ENCODE peak calls at places on chromosomes 6 and 20, in eight cellular contexts. U is ovary; W is left cardiac atrium; M is AG10803; L is activated CD4-positive, CD25-positive, alpha-beta regulatory T cell treated with anti-CD3 and anti-CD28 coated beads, Interleukin-2, amount 50 U/mL, for 72 hours; V is nephron progenitor cell; Y is NCI-H774; G is bronchial epithelial cell. S is an unnamed sample.

GRCh38 chr6:110368268-110368667 is 10.1 kb upstream of the METTL24 start:
- DNase-seq in U (no peak), W (no peak), M (no peak), L (no peak), V (no peak), Y (no peak), G (no peak), S (no peak)

GRCh38 chr20:43323592-43323991 is 133.9 kb upstream of the PTPRT start:
- DNase-seq in U (no peak), W (no peak), M (no peak), L (no peak), V (no peak), Y (no peak), G (no peak), S (no peak)

GRCh38 chr20:43334080-43334479 is 123.6 kb upstream of the SRSF6 start:
- DNase-seq in U (no peak), W (no peak), M (no peak), L (no peak), V (no peak), Y (no peak), G (no peak), S (no peak)

GRCh38 chr6:24524801-24525200 is 30.0 kb downstream of the ALDH5A1 start:
- DNase-seq in U (no peak), W (no peak), M (peak; percentile 35), L (no peak), V (peak; percentile 13), Y (peak; percentile 6), G (peak; percentile 58), S (no peak)

GRCh38 chr6:107692351-107692750 is 131.8 kb downstream of the SCML4 start:
- DNase-seq in U (no peak), W (no peak), M (peak; percentile 78), L (no peak), V (no peak), Y (no peak), G (no peak), S (no peak)

GRCh38 chr20:41889871-41890224 is 271.7 kb upstream of the CHD6 start:
- DNase-seq in U (no peak), W (no peak), M (no peak), L (no peak), V (no peak), Y (no peak), G (peak; percentile 32), S (no peak)

GRCh38 chr6:129642322-129642721 is 67.7 kb downstream of the ARHGAP18 start:
- DNase-seq in U (no peak), W (no peak), M (no peak), L (no peak), V (no peak), Y (no peak), G (no peak), S (no peak)

GRCh38 chr6:41650120-41650519 is 11.9 kb downstream of the MDFI start:
- DNase-seq in U (no peak), W (no peak), M (no peak), L (no peak), V (no peak), Y (no peak), G (no peak), S (no peak)

GRCh38 chr6:148971027-148971927 is 224.4 kb downstream of the UST start:
- DNase-seq in U (no peak), W (no peak), M (peak; percentile 30), L (no peak), V (no peak), Y (no peak), G (peak; percentile 45), S (no peak)

GRCh38 chr6:125363360-125364121 is 61.8 kb upstream of the HDDC2 start:
- DNase-seq in U (peak; percentile 65), W (peak; percentile 69), M (peak; percentile 3), L (no peak), V (peak; percentile 72), Y (peak; percentile 72), G (peak; percentile 9), S (no peak)

GRCh38 chr20:41424546-41424945 is 57.9 kb upstream of the EMILIN3 start:
- DNase-seq in U (no peak), W (no peak), M (peak; percentile 80), L (no peak), V (no peak), Y (no peak), G (no peak), S (no peak)